ENCODE peak calls at places on chromosomes 5 and 9, in four cellular contexts. I is stimulated activated CD8-positive, alpha-beta memory T cell treated with anti-CD3 and anti-CD28 coated beads, Interleukin-4, amount 100 ng/mL, for 48 hours; P is H7; Q is Caco-2. R is an unnamed sample.

GRCh38 chr9:33132249-33132772 is 34.8 kb downstream of the B4GALT1 start:
- DNase-seq in I (no peak), P (no peak), Q (no peak), R (no peak)

GRCh38 chr9:90641090-90641489 is 1.5 kb downstream of the DIRAS2 start:
- DNase-seq in I (no peak), P (no peak), Q (no peak), R (no peak)

GRCh38 chr9:4196376-4196775 is 103.5 kb downstream of the GLIS3 start:
- DNase-seq in I (no peak), P (no peak), Q (no peak), R (no peak)

GRCh38 chr9:113011911-113012381 is at the start of gene ZNF883:
- DNase-seq in I (peak; percentile 49), P (peak; percentile 64), Q (no peak), R (peak; percentile 78)

GRCh38 chr9:104091708-104092107 is 2.4 kb upstream of the SMC2 start:
- DNase-seq in I (no peak), P (peak; percentile 12), Q (no peak), R (no peak)

GRCh38 chr5:77232545-77232944 is 22.1 kb downstream of the PDE8B start:
- DNase-seq in I (no peak), P (no peak), Q (no peak), R (no peak)

GRCh38 chr9:133492061-133493021 is 13.4 kb upstream of the SLC2A6 start:
- DNase-seq in I (no peak), P (peak; percentile 67), Q (no peak), R (no peak)

GRCh38 chr9:126614088-126614454 is 343 bp downstream of the LMX1B start:
- DNase-seq in I (no peak), P (peak; percentile 74), Q (no peak), R (no peak)

GRCh38 chr9:121198512-121199042 is 3.1 kb downstream of the RAB14 start:
- DNase-seq in I (no peak), P (no peak), Q (no peak), R (no peak)

GRCh38 chr9:112437406-112437805 is 49.2 kb upstream of the KIAA1958 start:
- DNase-seq in I (no peak), P (no peak), Q (no peak), R (no peak)

GRCh38 chr9:93467462-93467861 is 14.1 kb upstream of the FAM120AOS start:
- DNase-seq in I (no peak), P (no peak), Q (no peak), R (no peak)

GRCh38 chr9:134632329-134632728 is 9.3 kb upstream of the COL5A1 start:
- DNase-seq in I (no peak), P (peak; percentile 34), Q (no peak), R (no peak)

GRCh38 chr5:80369521-80369920 is 38.3 kb upstream of the ZFYVE16 start:
- DNase-seq in I (no peak), P (no peak), Q (no peak), R (no peak)

GRCh38 chr9:33884856-33885701 is 68.1 kb downstream of the UBE2R2 start:
- DNase-seq in I (no peak), P (no peak), Q (no peak), R (no peak)

GRCh38 chr5:56615750-56616149 is 199.6 kb upstream of the MAP3K1 start:
- DNase-seq in I (no peak), P (no peak), Q (no peak), R (no peak)

GRCh38 chr5:11525020-11525419 is 379.2 kb downstream of the CTNND2 start:
- DNase-seq in I (no peak), P (no peak), Q (no peak), R (no peak)

GRCh38 chr5:134132372-134133212 is 18.1 kb downstream of the TCF7 start:
- DNase-seq in I (peak; percentile 81), P (peak; percentile 86), Q (no peak), R (no peak)

GRCh38 chr5:78659114-78659513 is 10.5 kb upstream of the LHFPL2 start:
- DNase-seq in I (no peak), P (no peak), Q (no peak), R (no peak)

GRCh38 chr5:101679816-101680215 is 616.3 kb downstream of the SLCO4C1 start:
- DNase-seq in I (no peak), P (no peak), Q (no peak), R (no peak)

GRCh38 chr5:53819482-53819881 is 259.0 kb downstream of the NDUFS4 start:
- DNase-seq in I (no peak), P (no peak), Q (no peak), R (no peak)

GRCh38 chr5:43065384-43066230 is 25.5 kb upstream of the ANXA2R start:
- DNase-seq in I (peak; percentile 73), P (no peak), Q (no peak), R (peak; percentile 64)

GRCh38 chr5:106094128-106094726 is 1576.5 kb downstream of the EFNA5 start:
- DNase-seq in I (no peak), P (no peak), Q (no peak), R (no peak)

GRCh38 chr5:61289669-61290363 is 42.2 kb upstream of the ZSWIM6 start:
- DNase-seq in I (no peak), P (no peak), Q (no peak), R (no peak)

GRCh38 chr9:20043461-20043860 is 254.6 kb upstream of the SLC24A2 start:
- DNase-seq in I (no peak), P (no peak), Q (no peak), R (no peak)

GRCh38 chr9:35852876-35853865 is 17.0 kb downstream of the OR13J1 start:
- DNase-seq in I (no peak), P (no peak), Q (no peak), R (peak; percentile 37)

GRCh38 chr5:154543380-154543779 is 65.4 kb upstream of the HAND1 start:
- DNase-seq in I (no peak), P (no peak), Q (no peak), R (no peak)

GRCh38 chr9:20619492-20619860 is 2.8 kb downstream of the MLLT3 start:
- DNase-seq in I (no peak), P (no peak), Q (no peak), R (no peak)

GRCh38 chr9:91285729-91286353 is 75.9 kb downstream of the AUH start:
- DNase-seq in I (no peak), P (no peak), Q (no peak), R (no peak)

GRCh38 chr5:142466195-142466951 is 141.6 kb upstream of the SPRY4 start:
- DNase-seq in I (no peak), P (no peak), Q (no peak), R (no peak)

GRCh38 chr9:128818839-128819715 is 777 bp downstream of the ENDOG start:
- DNase-seq in I (peak; percentile 60), P (peak; percentile 88), Q (no peak), R (peak; percentile 63)

GRCh38 chr9:97293207-97293721 is 14.2 kb upstream of the CCDC180 start:
- DNase-seq in I (no peak), P (no peak), Q (no peak), R (no peak)

GRCh38 chr5:57174128-57174849 is 430 bp downstream of the GPBP1 start:
- DNase-seq in I (peak; percentile 56), P (peak; percentile 76), Q (no peak), R (no peak)

GRCh38 chr5:129361441-129362025 is 98.6 kb upstream of the ADAMTS19 start:
- DNase-seq in I (no peak), P (peak; percentile 1), Q (no peak), R (no peak)

GRCh38 chr5:93385665-93386064 is 195.4 kb downstream of the NR2F1-AS1 start:
- DNase-seq in I (no peak), P (no peak), Q (no peak), R (no peak)

GRCh38 chr5:135020111-135020895 is 13.7 kb downstream of the PITX1 start:
- DNase-seq in I (no peak), P (no peak), Q (peak; percentile 23), R (no peak)

GRCh38 chr9:32524558-32525461 is 1.2 kb downstream of the RIGI start:
- DNase-seq in I (peak; percentile 41), P (no peak), Q (peak; percentile 51), R (no peak)